ENCODE peak calls at places on chromosomes 16 and 17, in seven cellular contexts. K is fibroblast of lung, O is body of pancreas, V is esophagus muscularis mucosa, X is SK-N-SH, Y is PC-3, G is ovary. A is an unnamed sample. For H3K36me3 and H3K9me3, the result is how much of the 10 kb centered on the place peaks cover.

GRCh38 chr17:56756536-56756935 is 77.2 kb downstream of the C17orf67 start:
- DNase-seq in O (no peak), G (no peak), V (no peak), K (peak), X (no peak), Y (peak), A (peak)

GRCh38 chr17:15442316-15443185 is 24.9 kb downstream of the CDRT4 start:
- DNase-seq in O (no peak), K (no peak), V (no peak), Y (no peak), X (no peak), G (no peak), A (no peak)

GRCh38 chr17:49596613-49597244 is 21.1 kb downstream of the NXPH3 start:
- DNase-seq in O (no peak), G (no peak), Y (no peak), K (no peak), V (no peak), X (no peak), A (no peak)

GRCh38 chr17:38703742-38704644 is 1.1 kb upstream of the MLLT6 start:
- DNase-seq in X (peak), K (no peak), V (peak), O (peak), G (peak), Y (peak), A (peak)

GRCh38 chr17:49434821-49435581 is 20.3 kb upstream of the PHB1 start:
- DNase-seq in V (no peak), X (peak), Y (peak), G (no peak), O (peak), K (peak), A (peak)

GRCh38 chr16:3223913-3224515 is 10.9 kb downstream of the ZNF200 start:
- DNase-seq in G (no peak), X (no peak), Y (no peak), K (peak), V (no peak), O (no peak), A (no peak)

GRCh38 chr16:25691519-25692091 is at the start of gene HS3ST4:
- DNase-seq in O (peak), X (peak), G (no peak), V (no peak), Y (no peak), K (no peak), A (no peak)

GRCh38 chr17:56125830-56126819 is 27.1 kb upstream of the ANKFN1 start:
- DNase-seq in Y (peak), G (no peak), O (peak), X (peak), K (peak), V (no peak), A (peak)

GRCh38 chr16:3137267-3137666 is 2.4 kb downstream of the ZNF213 start:
- DNase-seq in Y (no peak), X (no peak), G (no peak), O (no peak), K (no peak), V (no peak), A (no peak)

GRCh38 chr17:64202683-64203430 is 60.2 kb downstream of the TEX2 start:
- DNase-seq in Y (peak), X (peak), V (peak), O (no peak), K (no peak), G (no peak), A (peak)

GRCh38 chr16:88747588-88748301 is 37.3 kb downstream of the PIEZO1 start:
- DNase-seq in X (no peak), G (no peak), K (no peak), Y (peak), V (no peak), O (no peak), A (peak)

GRCh38 chr17:49508061-49508865 is 13.2 kb downstream of the NGFR start:
- DNase-seq in G (no peak), Y (peak), K (no peak), V (no peak), O (no peak), X (peak), A (peak)

GRCh38 chr17:70107441-70107840 is 32.4 kb downstream of the KCNJ16 start:
- DNase-seq in G (no peak), X (no peak), V (no peak), Y (no peak), O (no peak), K (no peak), A (no peak)

GRCh38 chr17:43381204-43381603 is 17.6 kb upstream of the ARL4D start:
- DNase-seq in Y (no peak), V (no peak), O (peak), X (no peak), G (no peak), K (no peak), A (no peak)

GRCh38 chr16:17194190-17194780 is 276.5 kb downstream of the XYLT1 start:
- DNase-seq in K (peak), Y (no peak), G (peak), V (no peak), X (peak), O (peak), A (peak)

GRCh38 chr16:15973460-15973859 is 24.0 kb downstream of the ABCC1 start:
- DNase-seq in X (no peak), K (no peak), O (no peak), Y (peak), V (no peak), G (no peak), A (peak)

GRCh38 chr16:27245276-27246231 is 23.0 kb downstream of the NSMCE1 start:
- DNase-seq in K (peak), O (no peak), Y (peak), V (no peak), G (peak), X (no peak), A (peak)

GRCh38 chr17:8122391-8122922 is 1.4 kb downstream of the HES7 start:
- DNase-seq in Y (peak), V (no peak), X (no peak), K (peak), G (no peak), O (no peak), A (peak)

GRCh38 chr17:42361781-42362186 is 26.5 kb downstream of the STAT3 start:
- DNase-seq in K (no peak), G (no peak), V (no peak), O (no peak), Y (no peak), X (no peak), A (no peak)

GRCh38 chr16:59356709-59357108 is 622.6 kb upstream of the GOT2 start:
- DNase-seq in K (no peak), X (no peak), G (no peak), Y (no peak), V (no peak), O (no peak), A (no peak)

GRCh38 chr16:81366316-81366932 is 51.7 kb downstream of the GAN start:
- DNase-seq in Y (peak), V (no peak), O (no peak), X (peak), K (peak), G (no peak), A (no peak)

GRCh38 chr17:72405662-72406230 is 284.9 kb downstream of the SOX9 start:
- DNase-seq in X (no peak), G (no peak), K (no peak), V (no peak), Y (no peak), O (no peak), A (no peak)

GRCh38 chr17:15278381-15278780 is 13.3 kb upstream of the PMP22 start:
- DNase-seq in X (no peak), Y (peak), G (no peak), V (no peak), O (no peak), K (no peak), A (no peak)

GRCh38 chr17:16052486-16052885 is 52.9 kb downstream of the TTC19 start:
- DNase-seq in O (no peak), X (no peak), G (no peak), Y (no peak), V (no peak), K (no peak), A (no peak)

GRCh38 chr16:64051826-64052225 is 1070.0 kb downstream of the CDH11 start:
- DNase-seq in G (no peak), K (peak), Y (peak), X (no peak), O (no peak), V (no peak), A (no peak)

GRCh38 chr17:29674270-29674669 is 51.6 kb upstream of the CORO6 start:
- DNase-seq in X (no peak), V (no peak), K (no peak), O (no peak), G (no peak), Y (no peak), A (no peak)

GRCh38 chr17:10739341-10739905 is 9.6 kb upstream of the TMEM220 start:
- DNase-seq in K (no peak), Y (no peak), O (no peak), V (no peak), G (no peak), X (no peak), A (no peak)

GRCh38 chr17:78130439-78131101 is at the start of gene TMC8:
- DNase-seq in Y (no peak), O (no peak), G (no peak), K (no peak), X (peak), V (no peak), A (no peak)

GRCh38 chr16:23895052-23895451 is 59.3 kb downstream of the PRKCB start:
- DNase-seq in V (no peak), G (no peak), K (no peak), O (no peak), Y (no peak), X (no peak), A (no peak)

GRCh38 chr17:74842146-74842598 is 17.5 kb downstream of the GRIN2C start:
- DNase-seq in G (no peak), X (peak), V (no peak), Y (peak), K (no peak), O (no peak), A (no peak)

GRCh38 chr16:16988963-16989362 is 481.8 kb downstream of the XYLT1 start:
- DNase-seq in G (no peak), O (no peak), V (no peak), X (no peak), K (no peak), Y (no peak), A (no peak)

GRCh38 chr17:32275060-32276042 is 9.7 kb downstream of the RHBDL3 start:
- DNase-seq in X (peak), Y (peak), K (peak), G (peak), V (no peak), O (no peak), A (peak)

GRCh38 chr16:81001330-81001729 is 5.4 kb downstream of the CMC2 start:
- DNase-seq in O (no peak), K (no peak), G (no peak), X (no peak), Y (no peak), V (no peak), A (no peak)

GRCh38 chr17:74543891-74544760 is 1.8 kb downstream of the CD300C start:
- DNase-seq in K (no peak), G (no peak), Y (no peak), V (no peak), X (no peak), O (no peak), A (no peak)

GRCh38 chr16:27786221-27786848 is 236.4 kb downstream of the KATNIP start:
- DNase-seq in Y (no peak), X (no peak), G (no peak), V (no peak), O (no peak), K (no peak), A (no peak)

GRCh38 chr16:81852347-81852746 is 73.3 kb downstream of the PLCG2 start:
- DNase-seq in O (no peak), V (no peak), G (no peak), X (no peak), Y (peak), K (no peak), A (no peak)

GRCh38 chr16:53743149-53743566 is 39.2 kb downstream of the FTO start:
- DNase-seq in V (no peak), O (no peak), X (no peak), K (peak), G (no peak), Y (peak), A (peak)

GRCh38 chr17:39674702-39675389 is 6.6 kb downstream of the PNMT start:
- DNase-seq in G (no peak), X (no peak), K (no peak), O (peak), Y (peak), V (no peak), A (peak)

DNA sequence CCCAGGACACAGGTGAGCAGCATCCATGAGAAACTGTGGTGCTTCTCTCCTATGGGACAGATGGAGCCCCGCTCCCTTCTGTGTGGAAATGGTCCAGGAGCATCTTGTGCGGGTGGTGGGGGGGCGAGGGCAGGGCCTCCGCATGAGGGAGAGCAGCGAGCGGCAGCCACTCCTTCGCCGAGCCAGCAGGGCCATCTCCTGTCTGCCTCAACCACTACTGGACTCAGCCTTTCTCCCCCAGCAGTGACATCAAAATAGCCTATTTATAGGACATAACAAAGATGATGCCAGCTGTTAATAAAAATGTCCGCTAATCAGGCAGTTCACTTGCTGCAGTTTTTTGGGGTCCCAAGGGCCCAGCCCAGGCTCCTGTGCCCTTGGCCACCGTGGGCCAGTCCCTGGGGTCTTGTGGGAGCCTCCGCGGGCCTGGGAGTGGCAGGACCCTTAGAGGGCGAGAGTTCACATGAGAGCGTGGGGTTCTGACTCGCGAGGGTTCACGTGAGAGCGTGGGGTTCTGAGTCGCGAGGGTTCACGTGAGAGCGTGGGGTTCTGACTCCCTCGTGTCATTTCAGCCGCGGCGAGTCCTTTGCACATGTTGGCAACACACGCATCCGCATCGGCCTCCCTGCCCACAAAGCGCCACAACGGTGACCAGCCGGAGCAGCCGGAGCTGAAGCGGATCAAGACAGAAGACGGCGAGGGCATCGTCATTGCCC is 47.4 kb downstream of the WDR45B start:
- DNase-seq in Y (no peak), G (no peak), V (no peak), X (peak), K (no peak), O (no peak), A (no peak)
- H3K4me3 ChIP-seq in Y (no peak), G (no peak), V (no peak), X (no peak), K (no peak), O (no peak), A (no peak)

GRCh38 chr17:59680314-59680713 is 26.9 kb downstream of the PTRH2 start:
- DNase-seq in V (no peak), G (no peak), X (no peak), K (no peak), Y (no peak), O (no peak), A (peak)

GRCh38 chr17:59688008-59688407 is 19.2 kb downstream of the PTRH2 start:
- DNase-seq in O (no peak), V (no peak), G (no peak), Y (no peak), K (no peak), X (no peak), A (no peak)

GRCh38 chr17:59683283-59683682 is 23.9 kb downstream of the PTRH2 start:
- DNase-seq in Y (no peak), V (no peak), K (no peak), O (no peak), X (no peak), G (no peak), A (no peak)

GRCh38 chr17:59684967-59685366 is 22.3 kb downstream of the PTRH2 start:
- DNase-seq in O (no peak), Y (no peak), V (no peak), G (no peak), X (no peak), K (no peak), A (no peak)
- H3K36me3 ChIP-seq in O (under half), Y (half or more), V (half or more), G (under half), X (half or more), K (under half), A (half or more)

GRCh38 chr16:57709663-57710062 is 15.1 kb downstream of the DRC7 start:
- DNase-seq in Y (no peak), X (no peak), G (no peak), K (no peak), O (no peak), V (no peak), A (no peak)
- H3K9me3 ChIP-seq in Y (under half), X (under half), G (under half), K (under half), O (under half), V (under half), A (under half)

GRCh38 chr16:1330931-1331711 is 2.3 kb upstream of the BAIAP3 start:
- DNase-seq in V (no peak), O (no peak), K (no peak), X (no peak), Y (no peak), G (no peak), A (no peak)

GRCh38 chr16:1331712-1332617 is 1.5 kb upstream of the BAIAP3 start:
- DNase-seq in G (no peak), K (peak), V (no peak), O (peak), X (peak), Y (peak), A (no peak)

GRCh38 chr16:1333854-1334719 is 642 bp downstream of the BAIAP3 start:
- DNase-seq in K (no peak), G (no peak), O (no peak), V (no peak), X (no peak), Y (no peak), A (no peak)

GRCh38 chr16:1333149-1333812 is at the start of gene BAIAP3:
- DNase-seq in G (no peak), O (peak), K (no peak), X (peak), V (no peak), Y (peak), A (no peak)

DNA sequence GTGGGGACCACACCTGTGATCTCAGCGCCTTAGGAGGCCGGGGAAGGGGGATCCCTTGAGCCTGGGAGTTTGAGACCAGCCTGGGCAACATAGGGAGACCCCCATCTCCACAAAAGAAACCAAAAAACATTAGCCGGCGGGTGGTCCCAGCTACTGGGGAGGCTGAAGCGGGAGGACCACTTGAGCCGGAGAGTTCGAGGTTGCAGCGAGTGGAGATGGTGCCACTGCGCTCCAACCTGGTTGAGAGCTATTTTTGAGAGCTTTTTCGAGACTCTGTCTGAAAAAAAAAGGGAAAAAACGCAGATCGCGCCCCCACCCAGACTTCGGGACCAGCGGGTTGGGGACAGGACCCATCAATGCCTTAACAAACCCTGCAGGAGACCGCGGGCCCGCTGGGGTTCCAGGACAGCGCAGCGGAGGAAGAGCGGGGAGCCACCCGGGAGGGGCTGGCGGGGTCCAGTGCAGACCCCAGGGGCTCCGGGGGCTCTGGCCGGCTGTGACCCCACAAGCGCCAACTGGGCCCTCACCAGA is 762 bp upstream of the BAIAP3 start:
- DNase-seq in G (no peak), Y (no peak), K (no peak), O (no peak), V (no peak), X (no peak), A (no peak)
- H3K4me3 ChIP-seq in G (peak), Y (no peak), K (no peak), O (no peak), V (peak), X (peak), A (no peak)

GRCh38 chr17:17167356-17167755 is 38.8 kb downstream of the PLD6 start:
- DNase-seq in K (no peak), X (no peak), O (no peak), Y (no peak), G (no peak), V (no peak), A (no peak)

GRCh38 chr17:17169396-17169795 is 36.7 kb downstream of the PLD6 start:
- DNase-seq in O (no peak), V (no peak), Y (no peak), G (no peak), X (no peak), K (no peak), A (no peak)

GRCh38 chr17:17167986-17168385 is 38.1 kb downstream of the PLD6 start:
- DNase-seq in K (no peak), V (no peak), G (no peak), Y (no peak), X (no peak), O (no peak), A (no peak)

GRCh38 chr17:17166446-17166845 is 39.7 kb downstream of the PLD6 start:
- DNase-seq in O (no peak), K (no peak), V (no peak), X (no peak), Y (no peak), G (no peak), A (no peak)

GRCh38 chr17:17168401-17168800 is 37.7 kb downstream of the PLD6 start:
- DNase-seq in Y (no peak), X (no peak), O (no peak), G (no peak), K (no peak), V (no peak), A (no peak)
- H3K36me3 ChIP-seq in Y (half or more), X (half or more), O (under half), G (under half), K (under half), V (half or more), A (under half)

GRCh38 chr16:35751191-35751941 is 2292.0 kb downstream of the TP53TG3F start:
- DNase-seq in Y (no peak), G (no peak), V (peak), K (no peak), O (no peak), X (no peak), A (no peak)

GRCh38 chr16:35752012-35752772 is 2292.8 kb downstream of the TP53TG3F start:
- DNase-seq in G (no peak), K (no peak), X (no peak), Y (no peak), O (peak), V (peak), A (no peak)

GRCh38 chr16:35754391-35755369 is 2295.3 kb downstream of the TP53TG3F start:
- DNase-seq in V (peak), G (no peak), O (no peak), X (no peak), Y (no peak), K (no peak), A (no peak)

GRCh38 chr16:35753559-35754390 is 2294.4 kb downstream of the TP53TG3F start:
- DNase-seq in G (no peak), X (no peak), Y (no peak), V (peak), O (peak), K (no peak), A (no peak)

GRCh38 chr16:35752773-35753558 is 2293.6 kb downstream of the TP53TG3F start:
- DNase-seq in G (no peak), K (no peak), O (peak), Y (no peak), V (peak), X (no peak), A (no peak)
- H3K9me3 ChIP-seq in G (under half), K (under half), O (under half), Y (under half), V (under half), X (under half), A (under half)